ENCODE peak calls at places on chromosomes 1 and 21, in nine cellular contexts. One of them, this sample, is unnamed.

GRCh38 chr1:44842763-44843655 is at the start of gene PTCH2:
- DNase-seq in stimulated activated CD4-positive, alpha-beta T cell treated with anti-CD3 and anti-CD28 coated beads, TNF-alpha, amount 100 ng/mL, for 1 hour: no peak
- DNase-seq in amygdala: peak
- DNase-seq in activated gamma-delta T cell: peak
- DNase-seq in RPMI7951: peak
- DNase-seq in kidney tubule cell: peak
- DNase-seq in effector memory CD4-positive, alpha-beta T cell: no peak
- DNase-seq in LHCN-M2: peak
- DNase-seq in activated CD8-positive, alpha-beta memory T cell treated with anti-CD3 and anti-CD28 coated beads, Interleukin-2, amount 50 U/mL, for 4 hours: peak
- DNase-seq in this sample: peak

GRCh38 chr1:94246692-94247145 is 9.3 kb upstream of the ARHGAP29 start:
- DNase-seq in stimulated activated CD4-positive, alpha-beta T cell treated with anti-CD3 and anti-CD28 coated beads, TNF-alpha, amount 100 ng/mL, for 1 hour: no peak
- DNase-seq in amygdala: no peak
- DNase-seq in activated gamma-delta T cell: no peak
- DNase-seq in RPMI7951: no peak
- DNase-seq in kidney tubule cell: peak
- DNase-seq in effector memory CD4-positive, alpha-beta T cell: no peak
- DNase-seq in LHCN-M2: no peak
- DNase-seq in activated CD8-positive, alpha-beta memory T cell treated with anti-CD3 and anti-CD28 coated beads, Interleukin-2, amount 50 U/mL, for 4 hours: no peak
- DNase-seq in this sample: peak

GRCh38 chr1:162070094-162070748 is 730 bp downstream of the NOS1AP start:
- DNase-seq in stimulated activated CD4-positive, alpha-beta T cell treated with anti-CD3 and anti-CD28 coated beads, TNF-alpha, amount 100 ng/mL, for 1 hour: peak
- DNase-seq in amygdala: no peak
- DNase-seq in activated gamma-delta T cell: no peak
- DNase-seq in RPMI7951: no peak
- DNase-seq in kidney tubule cell: peak
- DNase-seq in effector memory CD4-positive, alpha-beta T cell: no peak
- DNase-seq in LHCN-M2: no peak
- DNase-seq in activated CD8-positive, alpha-beta memory T cell treated with anti-CD3 and anti-CD28 coated beads, Interleukin-2, amount 50 U/mL, for 4 hours: peak
- DNase-seq in this sample: no peak

GRCh38 chr21:17462276-17462981 is 50.4 kb upstream of the CXADR start:
- DNase-seq in stimulated activated CD4-positive, alpha-beta T cell treated with anti-CD3 and anti-CD28 coated beads, TNF-alpha, amount 100 ng/mL, for 1 hour: no peak
- DNase-seq in amygdala: no peak
- DNase-seq in activated gamma-delta T cell: no peak
- DNase-seq in RPMI7951: peak
- DNase-seq in kidney tubule cell: peak
- DNase-seq in effector memory CD4-positive, alpha-beta T cell: no peak
- DNase-seq in LHCN-M2: no peak
- DNase-seq in activated CD8-positive, alpha-beta memory T cell treated with anti-CD3 and anti-CD28 coated beads, Interleukin-2, amount 50 U/mL, for 4 hours: no peak
- DNase-seq in this sample: peak

GRCh38 chr21:42640486-42640885 is 12.9 kb upstream of the PDE9A start:
- DNase-seq in stimulated activated CD4-positive, alpha-beta T cell treated with anti-CD3 and anti-CD28 coated beads, TNF-alpha, amount 100 ng/mL, for 1 hour: no peak
- DNase-seq in amygdala: no peak
- DNase-seq in activated gamma-delta T cell: no peak
- DNase-seq in RPMI7951: no peak
- DNase-seq in kidney tubule cell: no peak
- DNase-seq in effector memory CD4-positive, alpha-beta T cell: no peak
- DNase-seq in LHCN-M2: no peak
- DNase-seq in activated CD8-positive, alpha-beta memory T cell treated with anti-CD3 and anti-CD28 coated beads, Interleukin-2, amount 50 U/mL, for 4 hours: no peak
- DNase-seq in this sample: no peak

GRCh38 chr1:210557426-210558077 is 228.8 kb downstream of the HHAT start:
- DNase-seq in stimulated activated CD4-positive, alpha-beta T cell treated with anti-CD3 and anti-CD28 coated beads, TNF-alpha, amount 100 ng/mL, for 1 hour: no peak
- DNase-seq in amygdala: no peak
- DNase-seq in activated gamma-delta T cell: no peak
- DNase-seq in RPMI7951: no peak
- DNase-seq in kidney tubule cell: no peak
- DNase-seq in effector memory CD4-positive, alpha-beta T cell: no peak
- DNase-seq in LHCN-M2: no peak
- DNase-seq in activated CD8-positive, alpha-beta memory T cell treated with anti-CD3 and anti-CD28 coated beads, Interleukin-2, amount 50 U/mL, for 4 hours: no peak
- DNase-seq in this sample: no peak

GRCh38 chr1:198934901-198935301 is 296.1 kb downstream of the PTPRC start:
- DNase-seq in stimulated activated CD4-positive, alpha-beta T cell treated with anti-CD3 and anti-CD28 coated beads, TNF-alpha, amount 100 ng/mL, for 1 hour: peak
- DNase-seq in amygdala: no peak
- DNase-seq in activated gamma-delta T cell: no peak
- DNase-seq in RPMI7951: peak
- DNase-seq in kidney tubule cell: peak
- DNase-seq in effector memory CD4-positive, alpha-beta T cell: peak
- DNase-seq in LHCN-M2: peak
- DNase-seq in activated CD8-positive, alpha-beta memory T cell treated with anti-CD3 and anti-CD28 coated beads, Interleukin-2, amount 50 U/mL, for 4 hours: peak
- DNase-seq in this sample: peak

GRCh38 chr1:221672160-221672762 is 69.6 kb downstream of the DUSP10 start:
- DNase-seq in stimulated activated CD4-positive, alpha-beta T cell treated with anti-CD3 and anti-CD28 coated beads, TNF-alpha, amount 100 ng/mL, for 1 hour: no peak
- DNase-seq in amygdala: no peak
- DNase-seq in activated gamma-delta T cell: no peak
- DNase-seq in RPMI7951: peak
- DNase-seq in kidney tubule cell: peak
- DNase-seq in effector memory CD4-positive, alpha-beta T cell: no peak
- DNase-seq in LHCN-M2: peak
- DNase-seq in activated CD8-positive, alpha-beta memory T cell treated with anti-CD3 and anti-CD28 coated beads, Interleukin-2, amount 50 U/mL, for 4 hours: no peak
- DNase-seq in this sample: peak

GRCh38 chr1:224720216-224720615 is 104.1 kb downstream of the CNIH3 start:
- DNase-seq in stimulated activated CD4-positive, alpha-beta T cell treated with anti-CD3 and anti-CD28 coated beads, TNF-alpha, amount 100 ng/mL, for 1 hour: no peak
- DNase-seq in amygdala: no peak
- DNase-seq in activated gamma-delta T cell: no peak
- DNase-seq in RPMI7951: no peak
- DNase-seq in kidney tubule cell: no peak
- DNase-seq in effector memory CD4-positive, alpha-beta T cell: no peak
- DNase-seq in LHCN-M2: no peak
- DNase-seq in activated CD8-positive, alpha-beta memory T cell treated with anti-CD3 and anti-CD28 coated beads, Interleukin-2, amount 50 U/mL, for 4 hours: no peak
- DNase-seq in this sample: no peak

GRCh38 chr1:71542155-71542554 is 461.3 kb upstream of the ZRANB2 start:
- DNase-seq in stimulated activated CD4-positive, alpha-beta T cell treated with anti-CD3 and anti-CD28 coated beads, TNF-alpha, amount 100 ng/mL, for 1 hour: no peak
- DNase-seq in amygdala: no peak
- DNase-seq in activated gamma-delta T cell: no peak
- DNase-seq in RPMI7951: no peak
- DNase-seq in kidney tubule cell: no peak
- DNase-seq in effector memory CD4-positive, alpha-beta T cell: no peak
- DNase-seq in LHCN-M2: no peak
- DNase-seq in activated CD8-positive, alpha-beta memory T cell treated with anti-CD3 and anti-CD28 coated beads, Interleukin-2, amount 50 U/mL, for 4 hours: no peak
- DNase-seq in this sample: no peak

GRCh38 chr1:158969855-158970254 is 38.5 kb downstream of the PYHIN1 start:
- DNase-seq in stimulated activated CD4-positive, alpha-beta T cell treated with anti-CD3 and anti-CD28 coated beads, TNF-alpha, amount 100 ng/mL, for 1 hour: no peak
- DNase-seq in amygdala: no peak
- DNase-seq in activated gamma-delta T cell: no peak
- DNase-seq in RPMI7951: no peak
- DNase-seq in kidney tubule cell: peak
- DNase-seq in effector memory CD4-positive, alpha-beta T cell: no peak
- DNase-seq in LHCN-M2: no peak
- DNase-seq in activated CD8-positive, alpha-beta memory T cell treated with anti-CD3 and anti-CD28 coated beads, Interleukin-2, amount 50 U/mL, for 4 hours: no peak
- DNase-seq in this sample: no peak

GRCh38 chr1:48338257-48338656 is 115.7 kb downstream of the SLC5A9 start:
- DNase-seq in stimulated activated CD4-positive, alpha-beta T cell treated with anti-CD3 and anti-CD28 coated beads, TNF-alpha, amount 100 ng/mL, for 1 hour: no peak
- DNase-seq in amygdala: no peak
- DNase-seq in activated gamma-delta T cell: no peak
- DNase-seq in RPMI7951: no peak
- DNase-seq in kidney tubule cell: no peak
- DNase-seq in effector memory CD4-positive, alpha-beta T cell: no peak
- DNase-seq in LHCN-M2: no peak
- DNase-seq in activated CD8-positive, alpha-beta memory T cell treated with anti-CD3 and anti-CD28 coated beads, Interleukin-2, amount 50 U/mL, for 4 hours: no peak
- DNase-seq in this sample: no peak

GRCh38 chr1:229170778-229171505 is 100.0 kb upstream of the RAB4A start:
- DNase-seq in stimulated activated CD4-positive, alpha-beta T cell treated with anti-CD3 and anti-CD28 coated beads, TNF-alpha, amount 100 ng/mL, for 1 hour: no peak
- DNase-seq in amygdala: no peak
- DNase-seq in activated gamma-delta T cell: no peak
- DNase-seq in RPMI7951: no peak
- DNase-seq in kidney tubule cell: no peak
- DNase-seq in effector memory CD4-positive, alpha-beta T cell: no peak
- DNase-seq in LHCN-M2: no peak
- DNase-seq in activated CD8-positive, alpha-beta memory T cell treated with anti-CD3 and anti-CD28 coated beads, Interleukin-2, amount 50 U/mL, for 4 hours: no peak
- DNase-seq in this sample: no peak

GRCh38 chr1:219465247-219466093 is 147.4 kb downstream of the ZC3H11B start:
- DNase-seq in stimulated activated CD4-positive, alpha-beta T cell treated with anti-CD3 and anti-CD28 coated beads, TNF-alpha, amount 100 ng/mL, for 1 hour: no peak
- DNase-seq in amygdala: no peak
- DNase-seq in activated gamma-delta T cell: no peak
- DNase-seq in RPMI7951: peak
- DNase-seq in kidney tubule cell: peak
- DNase-seq in effector memory CD4-positive, alpha-beta T cell: no peak
- DNase-seq in LHCN-M2: peak
- DNase-seq in activated CD8-positive, alpha-beta memory T cell treated with anti-CD3 and anti-CD28 coated beads, Interleukin-2, amount 50 U/mL, for 4 hours: no peak
- DNase-seq in this sample: no peak

GRCh38 chr1:26530898-26531598 is 1.5 kb downstream of the RPS6KA1 start:
- DNase-seq in stimulated activated CD4-positive, alpha-beta T cell treated with anti-CD3 and anti-CD28 coated beads, TNF-alpha, amount 100 ng/mL, for 1 hour: no peak
- DNase-seq in amygdala: no peak
- DNase-seq in activated gamma-delta T cell: no peak
- DNase-seq in RPMI7951: peak
- DNase-seq in kidney tubule cell: peak
- DNase-seq in effector memory CD4-positive, alpha-beta T cell: no peak
- DNase-seq in LHCN-M2: peak
- DNase-seq in activated CD8-positive, alpha-beta memory T cell treated with anti-CD3 and anti-CD28 coated beads, Interleukin-2, amount 50 U/mL, for 4 hours: no peak
- DNase-seq in this sample: peak

GRCh38 chr1:61851849-61852692 is 109.8 kb downstream of the PATJ start:
- DNase-seq in stimulated activated CD4-positive, alpha-beta T cell treated with anti-CD3 and anti-CD28 coated beads, TNF-alpha, amount 100 ng/mL, for 1 hour: no peak
- DNase-seq in amygdala: no peak
- DNase-seq in activated gamma-delta T cell: no peak
- DNase-seq in RPMI7951: peak
- DNase-seq in kidney tubule cell: peak
- DNase-seq in effector memory CD4-positive, alpha-beta T cell: no peak
- DNase-seq in LHCN-M2: peak
- DNase-seq in activated CD8-positive, alpha-beta memory T cell treated with anti-CD3 and anti-CD28 coated beads, Interleukin-2, amount 50 U/mL, for 4 hours: no peak
- DNase-seq in this sample: peak

GRCh38 chr1:113694910-113695309 is 64.4 kb downstream of the PHTF1 start:
- DNase-seq in stimulated activated CD4-positive, alpha-beta T cell treated with anti-CD3 and anti-CD28 coated beads, TNF-alpha, amount 100 ng/mL, for 1 hour: no peak
- DNase-seq in amygdala: no peak
- DNase-seq in activated gamma-delta T cell: no peak
- DNase-seq in RPMI7951: no peak
- DNase-seq in kidney tubule cell: no peak
- DNase-seq in effector memory CD4-positive, alpha-beta T cell: no peak
- DNase-seq in LHCN-M2: no peak
- DNase-seq in activated CD8-positive, alpha-beta memory T cell treated with anti-CD3 and anti-CD28 coated beads, Interleukin-2, amount 50 U/mL, for 4 hours: no peak
- DNase-seq in this sample: no peak

GRCh38 chr1:1569341-1569740 is 5.3 kb downstream of the SSU72 start:
- DNase-seq in stimulated activated CD4-positive, alpha-beta T cell treated with anti-CD3 and anti-CD28 coated beads, TNF-alpha, amount 100 ng/mL, for 1 hour: no peak
- DNase-seq in amygdala: no peak
- DNase-seq in activated gamma-delta T cell: no peak
- DNase-seq in RPMI7951: no peak
- DNase-seq in kidney tubule cell: no peak
- DNase-seq in effector memory CD4-positive, alpha-beta T cell: no peak
- DNase-seq in LHCN-M2: no peak
- DNase-seq in activated CD8-positive, alpha-beta memory T cell treated with anti-CD3 and anti-CD28 coated beads, Interleukin-2, amount 50 U/mL, for 4 hours: no peak
- DNase-seq in this sample: peak

GRCh38 chr1:82632164-82632563 is 831.4 kb downstream of the ADGRL2 start:
- DNase-seq in stimulated activated CD4-positive, alpha-beta T cell treated with anti-CD3 and anti-CD28 coated beads, TNF-alpha, amount 100 ng/mL, for 1 hour: no peak
- DNase-seq in amygdala: no peak
- DNase-seq in activated gamma-delta T cell: no peak
- DNase-seq in RPMI7951: no peak
- DNase-seq in kidney tubule cell: peak
- DNase-seq in effector memory CD4-positive, alpha-beta T cell: no peak
- DNase-seq in LHCN-M2: peak
- DNase-seq in activated CD8-positive, alpha-beta memory T cell treated with anti-CD3 and anti-CD28 coated beads, Interleukin-2, amount 50 U/mL, for 4 hours: no peak
- DNase-seq in this sample: peak

GRCh38 chr1:3356827-3357457 is 97.5 kb upstream of the ARHGEF16 start:
- DNase-seq in stimulated activated CD4-positive, alpha-beta T cell treated with anti-CD3 and anti-CD28 coated beads, TNF-alpha, amount 100 ng/mL, for 1 hour: no peak
- DNase-seq in amygdala: no peak
- DNase-seq in activated gamma-delta T cell: no peak
- DNase-seq in RPMI7951: no peak
- DNase-seq in kidney tubule cell: no peak
- DNase-seq in effector memory CD4-positive, alpha-beta T cell: no peak
- DNase-seq in LHCN-M2: no peak
- DNase-seq in activated CD8-positive, alpha-beta memory T cell treated with anti-CD3 and anti-CD28 coated beads, Interleukin-2, amount 50 U/mL, for 4 hours: no peak
- DNase-seq in this sample: no peak

GRCh38 chr1:27555700-27556424 is 48.1 kb downstream of the AHDC1 start:
- DNase-seq in stimulated activated CD4-positive, alpha-beta T cell treated with anti-CD3 and anti-CD28 coated beads, TNF-alpha, amount 100 ng/mL, for 1 hour: no peak
- DNase-seq in amygdala: no peak
- DNase-seq in activated gamma-delta T cell: no peak
- DNase-seq in RPMI7951: no peak
- DNase-seq in kidney tubule cell: no peak
- DNase-seq in effector memory CD4-positive, alpha-beta T cell: no peak
- DNase-seq in LHCN-M2: no peak
- DNase-seq in activated CD8-positive, alpha-beta memory T cell treated with anti-CD3 and anti-CD28 coated beads, Interleukin-2, amount 50 U/mL, for 4 hours: no peak
- DNase-seq in this sample: no peak

GRCh38 chr1:50272923-50273322 is 150.3 kb downstream of the DMRTA2 start:
- DNase-seq in stimulated activated CD4-positive, alpha-beta T cell treated with anti-CD3 and anti-CD28 coated beads, TNF-alpha, amount 100 ng/mL, for 1 hour: no peak
- DNase-seq in amygdala: no peak
- DNase-seq in activated gamma-delta T cell: no peak
- DNase-seq in RPMI7951: no peak
- DNase-seq in kidney tubule cell: no peak
- DNase-seq in effector memory CD4-positive, alpha-beta T cell: no peak
- DNase-seq in LHCN-M2: no peak
- DNase-seq in activated CD8-positive, alpha-beta memory T cell treated with anti-CD3 and anti-CD28 coated beads, Interleukin-2, amount 50 U/mL, for 4 hours: no peak
- DNase-seq in this sample: no peak

GRCh38 chr1:182768973-182769372 is 20.6 kb upstream of the NPL start:
- DNase-seq in stimulated activated CD4-positive, alpha-beta T cell treated with anti-CD3 and anti-CD28 coated beads, TNF-alpha, amount 100 ng/mL, for 1 hour: no peak
- DNase-seq in amygdala: no peak
- DNase-seq in activated gamma-delta T cell: no peak
- DNase-seq in RPMI7951: peak
- DNase-seq in kidney tubule cell: no peak
- DNase-seq in effector memory CD4-positive, alpha-beta T cell: no peak
- DNase-seq in LHCN-M2: peak
- DNase-seq in activated CD8-positive, alpha-beta memory T cell treated with anti-CD3 and anti-CD28 coated beads, Interleukin-2, amount 50 U/mL, for 4 hours: no peak
- DNase-seq in this sample: peak

GRCh38 chr1:109877320-109877771 is 33.3 kb upstream of the CSF1 start:
- DNase-seq in stimulated activated CD4-positive, alpha-beta T cell treated with anti-CD3 and anti-CD28 coated beads, TNF-alpha, amount 100 ng/mL, for 1 hour: no peak
- DNase-seq in amygdala: no peak
- DNase-seq in activated gamma-delta T cell: no peak
- DNase-seq in RPMI7951: peak
- DNase-seq in kidney tubule cell: peak
- DNase-seq in effector memory CD4-positive, alpha-beta T cell: no peak
- DNase-seq in LHCN-M2: peak
- DNase-seq in activated CD8-positive, alpha-beta memory T cell treated with anti-CD3 and anti-CD28 coated beads, Interleukin-2, amount 50 U/mL, for 4 hours: no peak
- DNase-seq in this sample: peak

GRCh38 chr1:1021010-1021845 is 1.3 kb downstream of the AGRN start:
- DNase-seq in stimulated activated CD4-positive, alpha-beta T cell treated with anti-CD3 and anti-CD28 coated beads, TNF-alpha, amount 100 ng/mL, for 1 hour: no peak
- DNase-seq in amygdala: no peak
- DNase-seq in activated gamma-delta T cell: no peak
- DNase-seq in RPMI7951: peak
- DNase-seq in kidney tubule cell: peak
- DNase-seq in effector memory CD4-positive, alpha-beta T cell: no peak
- DNase-seq in LHCN-M2: peak
- DNase-seq in activated CD8-positive, alpha-beta memory T cell treated with anti-CD3 and anti-CD28 coated beads, Interleukin-2, amount 50 U/mL, for 4 hours: no peak
- DNase-seq in this sample: peak

GRCh38 chr21:41207401-41208388 is 39.7 kb downstream of the BACE2 start:
- DNase-seq in stimulated activated CD4-positive, alpha-beta T cell treated with anti-CD3 and anti-CD28 coated beads, TNF-alpha, amount 100 ng/mL, for 1 hour: no peak
- DNase-seq in amygdala: no peak
- DNase-seq in activated gamma-delta T cell: no peak
- DNase-seq in RPMI7951: no peak
- DNase-seq in kidney tubule cell: peak
- DNase-seq in effector memory CD4-positive, alpha-beta T cell: no peak
- DNase-seq in LHCN-M2: peak
- DNase-seq in activated CD8-positive, alpha-beta memory T cell treated with anti-CD3 and anti-CD28 coated beads, Interleukin-2, amount 50 U/mL, for 4 hours: no peak
- DNase-seq in this sample: peak

GRCh38 chr1:231160851-231161710 is 777 bp upstream of the TRIM67 start:
- DNase-seq in stimulated activated CD4-positive, alpha-beta T cell treated with anti-CD3 and anti-CD28 coated beads, TNF-alpha, amount 100 ng/mL, for 1 hour: no peak
- DNase-seq in amygdala: peak
- DNase-seq in activated gamma-delta T cell: no peak
- DNase-seq in RPMI7951: no peak
- DNase-seq in kidney tubule cell: no peak
- DNase-seq in effector memory CD4-positive, alpha-beta T cell: no peak
- DNase-seq in LHCN-M2: no peak
- DNase-seq in activated CD8-positive, alpha-beta memory T cell treated with anti-CD3 and anti-CD28 coated beads, Interleukin-2, amount 50 U/mL, for 4 hours: no peak
- DNase-seq in this sample: peak

This sample was measured in astrocyte of the hippocampus.